ENCODE peak calls at places on chromosomes 12 and 14, in seven cellular contexts. One of them, this sample, is unnamed.

GRCh38 chr12:89345830-89346740 is 6.2 kb downstream of the DUSP6 start:
- DNase-seq in IMR-90: peak
- DNase-seq in K562: peak
- DNase-seq in A549: no peak
- DNase-seq in mammary epithelial cell: peak
- DNase-seq in HL-60: peak
- DNase-seq in MM.1S: peak
- DNase-seq in this sample: peak

GRCh38 chr12:3355378-3355900 is 135.6 kb upstream of the PRMT8 start:
- DNase-seq in MM.1S: no peak
- DNase-seq in HL-60: no peak
- DNase-seq in mammary epithelial cell: no peak
- DNase-seq in A549: no peak
- DNase-seq in IMR-90: no peak
- DNase-seq in K562: no peak
- DNase-seq in this sample: no peak

GRCh38 chr14:34060747-34061050 is 109.8 kb upstream of the EGLN3 start:
- DNase-seq in IMR-90: no peak
- DNase-seq in MM.1S: no peak
- DNase-seq in K562: no peak
- DNase-seq in A549: no peak
- DNase-seq in HL-60: no peak
- DNase-seq in mammary epithelial cell: no peak
- DNase-seq in this sample: no peak

GRCh38 chr12:115481141-115481540 is 796.4 kb downstream of the MED13L start:
- DNase-seq in mammary epithelial cell: no peak
- DNase-seq in MM.1S: peak
- DNase-seq in HL-60: no peak
- DNase-seq in A549: no peak
- DNase-seq in K562: no peak
- DNase-seq in IMR-90: peak
- DNase-seq in this sample: peak

GRCh38 chr14:97592341-97592980 is 795.3 kb downstream of the VRK1 start:
- DNase-seq in HL-60: no peak
- DNase-seq in MM.1S: no peak
- DNase-seq in K562: no peak
- DNase-seq in A549: no peak
- DNase-seq in IMR-90: no peak
- DNase-seq in mammary epithelial cell: no peak
- DNase-seq in this sample: no peak

GRCh38 chr12:124388679-124389536 is 94.0 kb downstream of the RFLNA start:
- DNase-seq in K562: no peak
- DNase-seq in IMR-90: peak
- DNase-seq in MM.1S: peak
- DNase-seq in mammary epithelial cell: peak
- DNase-seq in HL-60: peak
- DNase-seq in A549: peak
- DNase-seq in this sample: peak

GRCh38 chr12:76198839-76199238 is 114.4 kb upstream of the NAP1L1 start:
- DNase-seq in IMR-90: no peak
- DNase-seq in mammary epithelial cell: no peak
- DNase-seq in MM.1S: no peak
- DNase-seq in A549: no peak
- DNase-seq in K562: no peak
- DNase-seq in HL-60: no peak
- DNase-seq in this sample: no peak

GRCh38 chr14:55127491-55127951 is 1.5 kb upstream of the LGALS3 start:
- DNase-seq in K562: no peak
- DNase-seq in MM.1S: no peak
- DNase-seq in HL-60: no peak
- DNase-seq in A549: no peak
- DNase-seq in mammary epithelial cell: peak
- DNase-seq in IMR-90: peak
- DNase-seq in this sample: no peak

GRCh38 chr14:69768873-69769272 is 1.9 kb downstream of the SRSF5 start:
- DNase-seq in MM.1S: no peak
- DNase-seq in HL-60: no peak
- DNase-seq in IMR-90: no peak
- DNase-seq in K562: no peak
- DNase-seq in A549: no peak
- DNase-seq in mammary epithelial cell: peak
- DNase-seq in this sample: no peak

GRCh38 chr14:32938719-32939253 is at the start of gene NPAS3:
- DNase-seq in HL-60: no peak
- DNase-seq in A549: no peak
- DNase-seq in MM.1S: no peak
- DNase-seq in IMR-90: no peak
- DNase-seq in K562: no peak
- DNase-seq in mammary epithelial cell: no peak
- DNase-seq in this sample: peak

GRCh38 chr12:108798551-108799221 is 58.7 kb downstream of the SSH1 start:
- DNase-seq in IMR-90: peak
- DNase-seq in MM.1S: no peak
- DNase-seq in A549: no peak
- DNase-seq in K562: no peak
- DNase-seq in HL-60: no peak
- DNase-seq in mammary epithelial cell: peak
- DNase-seq in this sample: peak

GRCh38 chr14:24254630-24255392 is 8.2 kb downstream of the TGM1 start:
- DNase-seq in MM.1S: no peak
- DNase-seq in IMR-90: no peak
- DNase-seq in HL-60: no peak
- DNase-seq in mammary epithelial cell: no peak
- DNase-seq in A549: no peak
- DNase-seq in K562: no peak
- DNase-seq in this sample: no peak

GRCh38 chr12:12915654-12916053 is 24.3 kb downstream of the GPRC5A start:
- DNase-seq in A549: no peak
- DNase-seq in K562: no peak
- DNase-seq in MM.1S: no peak
- DNase-seq in mammary epithelial cell: no peak
- DNase-seq in IMR-90: no peak
- DNase-seq in HL-60: no peak
- DNase-seq in this sample: no peak

GRCh38 chr12:48176417-48176751 is 7.1 kb upstream of the CCDC184 start:
- DNase-seq in HL-60: no peak
- DNase-seq in IMR-90: no peak
- DNase-seq in mammary epithelial cell: no peak
- DNase-seq in A549: no peak
- DNase-seq in MM.1S: no peak
- DNase-seq in K562: no peak
- DNase-seq in this sample: no peak

GRCh38 chr12:54082402-54082892 is 28.8 kb downstream of the HOXC4 start:
- DNase-seq in MM.1S: peak
- DNase-seq in K562: peak
- DNase-seq in A549: no peak
- DNase-seq in HL-60: no peak
- DNase-seq in mammary epithelial cell: no peak
- DNase-seq in IMR-90: no peak
- DNase-seq in this sample: peak

GRCh38 chr12:2185751-2186341 is 133.1 kb downstream of the CACNA1C start:
- DNase-seq in K562: no peak
- DNase-seq in A549: no peak
- DNase-seq in HL-60: no peak
- DNase-seq in mammary epithelial cell: no peak
- DNase-seq in IMR-90: no peak
- DNase-seq in MM.1S: no peak
- DNase-seq in this sample: no peak

GRCh38 chr14:50001999-50002925 is 109.4 kb downstream of the ARF6 start:
- DNase-seq in K562: no peak
- DNase-seq in IMR-90: no peak
- DNase-seq in HL-60: peak
- DNase-seq in MM.1S: peak
- DNase-seq in mammary epithelial cell: peak
- DNase-seq in A549: no peak
- DNase-seq in this sample: no peak

GRCh38 chr12:65306603-65307501 is 28.4 kb downstream of the MSRB3 start:
- DNase-seq in A549: peak
- DNase-seq in IMR-90: peak
- DNase-seq in HL-60: peak
- DNase-seq in mammary epithelial cell: peak
- DNase-seq in MM.1S: peak
- DNase-seq in K562: peak
- DNase-seq in this sample: peak

DNA sequence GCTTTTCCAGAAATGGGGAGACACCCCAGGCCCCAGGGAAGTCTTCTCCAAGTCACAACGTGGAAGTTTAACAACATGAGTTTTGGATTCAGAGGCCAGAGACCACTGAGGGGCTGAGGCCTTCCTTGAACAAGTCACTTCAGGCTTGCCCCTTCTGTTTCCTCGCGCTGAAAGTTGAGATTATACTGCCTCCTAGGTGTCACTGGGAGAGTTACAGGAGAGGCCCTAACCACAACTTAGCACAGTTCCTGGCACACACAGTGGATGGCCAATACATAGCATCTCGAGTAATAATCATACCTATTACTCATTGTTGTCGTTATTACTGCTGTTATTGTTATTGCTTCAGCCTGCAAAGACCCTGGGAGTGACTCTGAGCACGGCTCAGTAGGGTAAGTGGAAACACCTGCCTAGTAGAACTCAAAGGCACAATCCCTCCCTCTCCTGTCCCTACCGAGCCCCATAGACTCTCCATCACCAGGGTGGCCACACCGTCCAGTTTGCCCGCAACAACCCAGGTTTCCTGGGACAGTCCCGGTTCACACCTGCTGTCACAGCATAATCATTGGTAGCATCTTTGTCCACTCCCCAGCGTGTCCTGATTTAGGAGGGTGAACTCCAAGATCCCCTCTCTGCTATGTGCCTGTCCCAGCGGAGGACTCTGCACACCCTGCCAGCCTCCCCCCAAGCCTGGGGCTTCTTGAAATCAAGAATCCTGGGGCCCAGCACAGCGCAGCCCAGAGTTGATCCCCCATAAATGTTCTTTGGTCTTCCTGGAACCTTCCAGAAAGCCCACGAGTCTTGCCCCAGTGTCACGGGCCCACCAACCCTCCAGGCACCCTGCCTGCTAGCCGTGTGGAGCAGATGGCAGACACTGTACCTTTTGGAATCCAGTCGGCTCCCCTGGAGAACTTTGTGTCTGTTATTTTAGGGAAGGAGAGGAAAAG is 85.0 kb downstream of the SYNE3 start:
- DNase-seq in K562: peak
- DNase-seq in mammary epithelial cell: no peak
- DNase-seq in HL-60: peak
- DNase-seq in IMR-90: peak
- DNase-seq in A549: peak
- DNase-seq in MM.1S: no peak
- DNase-seq in this sample: peak
- TF ChIP-seq CTCF in K562: peak
- TF ChIP-seq CTCF in mammary epithelial cell: peak
- TF ChIP-seq CTCF in HL-60: peak
- TF ChIP-seq CTCF in IMR-90: peak
- TF ChIP-seq CTCF in A549: peak
- TF ChIP-seq CTCF in MM.1S: peak
- TF ChIP-seq CTCF in this sample: peak

GRCh38 chr14:99238234-99238633 is 33.8 kb downstream of the BCL11B start:
- DNase-seq in K562: no peak
- DNase-seq in mammary epithelial cell: no peak
- DNase-seq in IMR-90: no peak
- DNase-seq in HL-60: no peak
- DNase-seq in MM.1S: no peak
- DNase-seq in A549: no peak
- DNase-seq in this sample: no peak

GRCh38 chr14:99240512-99241313 is 31.3 kb downstream of the BCL11B start:
- DNase-seq in HL-60: no peak
- DNase-seq in IMR-90: no peak
- DNase-seq in A549: no peak
- DNase-seq in K562: no peak
- DNase-seq in MM.1S: no peak
- DNase-seq in mammary epithelial cell: no peak
- DNase-seq in this sample: no peak

GRCh38 chr14:99241314-99242035 is 30.5 kb downstream of the BCL11B start:
- DNase-seq in MM.1S: no peak
- DNase-seq in HL-60: no peak
- DNase-seq in K562: no peak
- DNase-seq in IMR-90: no peak
- DNase-seq in mammary epithelial cell: no peak
- DNase-seq in A549: no peak
- DNase-seq in this sample: no peak

GRCh38 chr14:99237288-99237687 is 34.7 kb downstream of the BCL11B start:
- DNase-seq in HL-60: no peak
- DNase-seq in MM.1S: no peak
- DNase-seq in IMR-90: no peak
- DNase-seq in mammary epithelial cell: no peak
- DNase-seq in A549: no peak
- DNase-seq in K562: no peak
- DNase-seq in this sample: no peak

GRCh38 chr14:99239661-99240092 is 32.3 kb downstream of the BCL11B start:
- DNase-seq in MM.1S: no peak
- DNase-seq in IMR-90: no peak
- DNase-seq in HL-60: no peak
- DNase-seq in mammary epithelial cell: peak
- DNase-seq in K562: no peak
- DNase-seq in A549: no peak
- DNase-seq in this sample: no peak
- H3K27ac ChIP-seq in MM.1S: no peak
- H3K27ac ChIP-seq in IMR-90: no peak
- H3K27ac ChIP-seq in HL-60: no peak
- H3K27ac ChIP-seq in mammary epithelial cell: peak
- H3K27ac ChIP-seq in K562: no peak
- H3K27ac ChIP-seq in A549: no peak
- H3K27ac ChIP-seq in this sample: no peak

DNA sequence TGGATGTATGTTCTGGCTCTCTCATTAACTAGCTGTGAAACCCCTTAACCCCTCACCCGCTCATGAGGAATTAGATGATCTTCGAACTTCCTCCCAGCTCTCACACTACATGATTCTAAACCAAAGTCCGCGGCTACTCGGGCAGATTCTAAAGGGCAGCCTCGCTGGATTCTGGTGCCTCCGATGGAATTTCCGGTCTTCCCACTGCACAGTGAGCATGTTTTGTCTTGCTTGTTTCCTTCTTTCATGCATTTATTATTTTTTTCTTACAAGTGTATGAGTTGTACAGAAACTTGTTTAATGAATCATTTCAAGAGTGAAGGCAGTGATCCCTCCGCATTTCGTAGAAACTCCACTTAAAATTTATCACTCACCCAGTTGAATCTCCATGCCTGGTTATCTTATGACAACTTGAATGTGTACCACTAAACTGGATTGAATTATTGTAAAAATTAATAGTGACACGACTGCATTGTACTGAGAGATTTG is 4.5 kb upstream of the HCAR3 start:
- DNase-seq in mammary epithelial cell: peak
- DNase-seq in A549: no peak
- DNase-seq in IMR-90: no peak
- DNase-seq in HL-60: no peak
- DNase-seq in MM.1S: no peak
- DNase-seq in K562: no peak
- DNase-seq in this sample: no peak
- H3K4me3 ChIP-seq in mammary epithelial cell: peak
- H3K4me3 ChIP-seq in A549: no peak
- H3K4me3 ChIP-seq in IMR-90: no peak
- H3K4me3 ChIP-seq in HL-60: no peak
- H3K4me3 ChIP-seq in MM.1S: no peak
- H3K4me3 ChIP-seq in K562: no peak
- H3K4me3 ChIP-seq in this sample: no peak

DNA sequence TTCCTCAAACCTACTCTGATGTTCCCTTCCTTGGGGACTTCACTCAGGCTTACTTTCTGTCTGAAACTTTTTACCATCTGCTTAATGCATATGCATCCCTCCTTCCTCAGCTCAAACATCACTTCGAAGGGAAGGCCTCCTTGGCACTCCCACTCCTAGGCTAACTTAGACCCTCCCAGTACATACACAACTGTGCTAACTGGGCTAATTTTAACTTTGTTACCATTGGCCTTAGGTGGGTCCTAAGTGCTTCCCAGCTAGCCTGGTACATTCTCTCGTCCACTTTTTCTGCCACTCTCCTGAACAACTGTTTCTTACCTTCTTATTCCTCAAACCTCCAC is 3.8 kb downstream of the EEF1AKMT3 start:
- DNase-seq in MM.1S: no peak
- DNase-seq in IMR-90: no peak
- DNase-seq in HL-60: no peak
- DNase-seq in mammary epithelial cell: no peak
- DNase-seq in K562: no peak
- DNase-seq in A549: no peak
- DNase-seq in this sample: no peak
- TF ChIP-seq CTCF in MM.1S: no peak
- TF ChIP-seq CTCF in IMR-90: no peak
- TF ChIP-seq CTCF in HL-60: no peak
- TF ChIP-seq CTCF in mammary epithelial cell: no peak
- TF ChIP-seq CTCF in K562: no peak
- TF ChIP-seq CTCF in A549: no peak
- TF ChIP-seq CTCF in this sample: no peak

This sample was measured in cardiac muscle cell.